ENCODE peak calls at places on chromosomes 5 and 9, in five cellular contexts. F is nephron progenitor cell, V is neural crest cell, Q is thoracic aorta, P is MCF 10A. U is an unnamed sample.

GRCh38 chr9:93451762-93452709 is 551 bp downstream of the FAM120A start:
- DNase-seq in F (peak), V (peak), Q (peak), P (peak), U (no peak)

GRCh38 chr5:150069619-150070276 is 16.6 kb downstream of the CSF1R start:
- DNase-seq in F (no peak), V (no peak), Q (no peak), P (no peak), U (no peak)

GRCh38 chr9:37953204-37953774 is 49.4 kb upstream of the SLC25A51 start:
- DNase-seq in F (no peak), V (no peak), Q (no peak), P (no peak), U (no peak)

GRCh38 chr9:89985078-89985477 is 380.3 kb downstream of the GADD45G start:
- DNase-seq in F (no peak), V (no peak), Q (no peak), P (no peak), U (no peak)

GRCh38 chr9:27261517-27262211 is 35.3 kb downstream of the EQTN start:
- DNase-seq in F (no peak), V (no peak), Q (no peak), P (peak), U (no peak)

GRCh38 chr9:108478431-108478837 is 377.4 kb downstream of the ACTL7B start:
- DNase-seq in F (no peak), V (no peak), Q (peak), P (peak), U (no peak)

GRCh38 chr9:33446507-33447403 is 638 bp downstream of the AQP3 start:
- DNase-seq in F (peak), V (no peak), Q (no peak), P (peak), U (no peak)

GRCh38 chr5:58410441-58410840 is 49.4 kb downstream of the PLK2 start:
- DNase-seq in F (no peak), V (no peak), Q (no peak), P (peak), U (peak)

GRCh38 chr9:27429436-27429835 is 94.7 kb upstream of the IFNK start:
- DNase-seq in F (no peak), V (no peak), Q (no peak), P (no peak), U (no peak)

GRCh38 chr9:36137392-36138004 is 965 bp downstream of the GLIPR2 start:
- DNase-seq in F (peak), V (no peak), Q (no peak), P (no peak), U (no peak)

GRCh38 chr9:134165357-134166315 is 1.3 kb upstream of the RNU6ATAC start:
- DNase-seq in F (no peak), V (peak), Q (no peak), P (peak), U (no peak)

GRCh38 chr9:72557549-72557948 is 36.1 kb downstream of the TMC1 start:
- DNase-seq in F (peak), V (no peak), Q (no peak), P (peak), U (peak)

GRCh38 chr5:78899922-78900362 is 85.2 kb downstream of the ARSB start:
- DNase-seq in F (no peak), V (peak), Q (no peak), P (peak), U (no peak)

GRCh38 chr5:143657814-143658395 is 154.1 kb upstream of the HMHB1 start:
- DNase-seq in F (no peak), V (no peak), Q (no peak), P (peak), U (no peak)

GRCh38 chr9:99356512-99356971 is 134.5 kb downstream of the SEC61B start:
- DNase-seq in F (no peak), V (no peak), Q (no peak), P (no peak), U (no peak)

GRCh38 chr5:82308416-82308815 is 30.3 kb upstream of the RPS23 start:
- DNase-seq in F (no peak), V (no peak), Q (no peak), P (no peak), U (no peak)

GRCh38 chr9:33024126-33024965 is 727 bp upstream of the DNAJA1 start:
- DNase-seq in F (peak), V (no peak), Q (no peak), P (peak), U (no peak)

GRCh38 chr9:124285903-124286291 is 28.1 kb downstream of the NEK6 start:
- DNase-seq in F (no peak), V (no peak), Q (no peak), P (no peak), U (peak)

GRCh38 chr9:121269030-121269887 is 1.3 kb downstream of the GSN start:
- DNase-seq in F (no peak), V (no peak), Q (no peak), P (no peak), U (no peak)

GRCh38 chr5:107919969-107920368 is 249.2 kb upstream of the EFNA5 start:
- DNase-seq in F (no peak), V (no peak), Q (no peak), P (no peak), U (no peak)

GRCh38 chr5:102919211-102919610 is 164.1 kb downstream of the PAM start:
- DNase-seq in F (no peak), V (no peak), Q (no peak), P (no peak), U (no peak)

GRCh38 chr9:26375448-26375847 is 517.2 kb downstream of the CAAP1 start:
- DNase-seq in F (no peak), V (no peak), Q (no peak), P (peak), U (no peak)

DNA sequence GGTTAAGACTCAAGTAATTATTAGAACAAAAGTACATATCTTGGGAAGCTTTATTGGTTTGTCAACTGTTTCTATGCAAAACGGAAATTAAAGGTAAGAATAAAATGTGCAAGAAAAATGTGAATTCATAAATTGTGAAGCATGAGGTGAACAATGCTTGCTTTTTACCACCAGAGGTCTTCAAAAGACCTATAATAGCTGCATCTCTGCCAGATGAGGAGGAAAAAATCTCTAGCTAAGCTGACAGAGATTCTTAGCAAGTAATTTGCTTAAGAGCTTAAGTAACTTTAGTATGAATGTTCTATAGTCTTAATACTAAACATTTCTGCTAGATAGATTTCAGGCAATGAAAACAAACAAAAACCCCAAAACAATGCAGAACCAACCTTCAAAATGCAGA is 54.1 kb downstream of the MRPS30 start:
- DNase-seq in F (no peak), V (no peak), Q (no peak), P (peak), U (no peak)
- TF ChIP-seq CTCF in F (no peak), V (peak), Q (no peak), P (peak), U (peak)

DNA sequence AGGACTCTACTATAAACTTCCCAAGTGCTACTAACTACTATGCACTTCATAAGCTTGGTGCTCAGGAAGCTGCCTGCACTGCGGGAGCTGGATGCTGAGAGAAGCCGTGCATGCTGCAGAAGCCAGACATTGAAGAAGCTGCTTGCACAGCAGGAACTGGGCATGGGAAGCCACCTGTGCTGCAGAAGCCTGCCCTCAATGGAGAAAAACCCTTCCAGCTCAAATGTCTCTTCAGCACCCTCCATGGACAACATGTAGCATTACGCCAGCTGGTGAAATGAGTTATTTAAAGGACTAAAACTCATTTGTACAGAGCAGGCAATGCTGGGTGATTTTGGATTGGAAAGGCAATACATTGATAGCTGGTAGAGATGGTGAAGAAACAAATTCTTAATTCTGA is 247.2 kb downstream of the KIF4B start:
- DNase-seq in F (no peak), V (no peak), Q (no peak), P (peak), U (no peak)
- TF ChIP-seq CTCF in F (peak), V (peak), Q (no peak), P (peak), U (no peak)

GRCh38 chr9:131018621-131019020 is 9.6 kb downstream of the LAMC3 start:
- DNase-seq in F (no peak), V (no peak), Q (no peak), P (peak), U (no peak)
- TF ChIP-seq CTCF in F (no peak), V (peak), Q (no peak), P (peak), U (no peak)

GRCh38 chr9:19457694-19458009 is 48.8 kb downstream of the ACER2 start:
- DNase-seq in F (no peak), V (no peak), Q (no peak), P (no peak), U (no peak)
- TF ChIP-seq CTCF in F (no peak), V (no peak), Q (no peak), P (no peak), U (no peak)

GRCh38 chr9:119924736-119925135 is 555.5 kb upstream of the BRINP1 start:
- DNase-seq in F (no peak), V (no peak), Q (no peak), P (no peak), U (no peak)
- TF ChIP-seq CTCF in F (no peak), V (no peak), Q (no peak), P (no peak), U (no peak)

DNA sequence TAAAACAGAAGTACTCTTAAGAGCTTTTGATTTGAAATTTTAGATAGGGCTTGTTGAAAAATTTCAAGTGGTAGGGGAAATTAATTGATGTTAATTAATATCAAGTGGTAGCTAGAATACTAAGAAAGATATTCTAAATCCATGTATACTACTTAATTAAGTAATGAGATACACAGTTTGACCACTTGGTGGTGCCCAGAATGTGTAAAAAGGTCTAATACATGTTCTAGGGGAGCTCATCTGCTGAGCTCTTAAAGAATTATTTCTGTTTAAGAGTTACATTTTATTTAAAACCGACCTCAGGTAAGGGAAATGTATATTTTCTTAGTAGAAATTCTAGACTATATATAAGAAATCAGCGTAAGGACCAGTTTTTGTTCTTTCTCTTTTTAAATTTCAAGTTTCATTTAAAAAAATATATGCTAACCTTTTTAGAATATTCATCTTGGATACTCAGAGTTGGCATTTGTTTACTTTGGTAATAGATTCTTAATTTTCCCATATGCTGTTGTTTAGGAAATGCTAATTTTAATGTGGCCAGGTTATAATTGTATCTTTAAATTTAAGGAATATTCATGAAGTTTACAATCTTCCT is 61.5 kb downstream of the LNPEP start:
- DNase-seq in F (peak), V (no peak), Q (no peak), P (peak), U (peak)
- TF ChIP-seq CTCF in F (peak), V (peak), Q (peak), P (peak), U (peak)

U was measured in AG09319.